ENCODE peak calls at places on chromosomes 7 and 10, in nine cellular contexts. I, W, H, L, K, E, C, D and Q are unnamed samples.

GRCh38 chr10:4780782-4781181 is 45.2 kb upstream of the AKR1E2 start:
- DNase-seq in I (peak; percentile 48), W (no peak), H (peak; percentile 47), L (no peak), K (no peak), E (no peak), C (no peak), D (no peak), Q (peak; percentile 72)

GRCh38 chr10:122352817-122353525 is 21.5 kb upstream of the PLEKHA1 start:
- DNase-seq in I (no peak), W (no peak), H (no peak), L (no peak), K (no peak), E (no peak), C (peak; percentile 73), D (no peak), Q (no peak)

GRCh38 chr7:85130702-85131101 is 56.2 kb downstream of the SEMA3D start:
- DNase-seq in I (no peak), W (no peak), H (no peak), L (no peak), K (no peak), E (no peak), C (no peak), D (no peak), Q (no peak)

GRCh38 chr7:95012001-95012400 is 104.6 kb downstream of the PPP1R9A start:
- DNase-seq in I (no peak), W (no peak), H (peak; percentile 21), L (no peak), K (no peak), E (no peak), C (no peak), D (no peak), Q (peak; percentile 74)

GRCh38 chr7:20895563-20895962 is 108.9 kb upstream of the SP8 start:
- DNase-seq in I (peak; percentile 91), W (no peak), H (no peak), L (no peak), K (no peak), E (no peak), C (no peak), D (no peak), Q (no peak)

GRCh38 chr10:95976295-95977229 is 66.8 kb upstream of the CCNJ start:
- DNase-seq in I (no peak), W (no peak), H (no peak), L (no peak), K (no peak), E (no peak), C (peak; percentile 36), D (no peak), Q (no peak)

GRCh38 chr10:44245601-44245938 is 139.3 kb downstream of the CXCL12 start:
- DNase-seq in I (no peak), W (no peak), H (peak; percentile 57), L (no peak), K (no peak), E (no peak), C (peak; percentile 90), D (no peak), Q (peak; percentile 59)

GRCh38 chr10:4190876-4191275 is 405.9 kb upstream of the KLF6 start:
- DNase-seq in I (no peak), W (no peak), H (no peak), L (no peak), K (no peak), E (no peak), C (no peak), D (no peak), Q (no peak)

GRCh38 chr7:22907805-22908204 is 85.2 kb upstream of the TOMM7 start:
- DNase-seq in I (no peak), W (no peak), H (no peak), L (no peak), K (no peak), E (no peak), C (no peak), D (no peak), Q (no peak)

DNA sequence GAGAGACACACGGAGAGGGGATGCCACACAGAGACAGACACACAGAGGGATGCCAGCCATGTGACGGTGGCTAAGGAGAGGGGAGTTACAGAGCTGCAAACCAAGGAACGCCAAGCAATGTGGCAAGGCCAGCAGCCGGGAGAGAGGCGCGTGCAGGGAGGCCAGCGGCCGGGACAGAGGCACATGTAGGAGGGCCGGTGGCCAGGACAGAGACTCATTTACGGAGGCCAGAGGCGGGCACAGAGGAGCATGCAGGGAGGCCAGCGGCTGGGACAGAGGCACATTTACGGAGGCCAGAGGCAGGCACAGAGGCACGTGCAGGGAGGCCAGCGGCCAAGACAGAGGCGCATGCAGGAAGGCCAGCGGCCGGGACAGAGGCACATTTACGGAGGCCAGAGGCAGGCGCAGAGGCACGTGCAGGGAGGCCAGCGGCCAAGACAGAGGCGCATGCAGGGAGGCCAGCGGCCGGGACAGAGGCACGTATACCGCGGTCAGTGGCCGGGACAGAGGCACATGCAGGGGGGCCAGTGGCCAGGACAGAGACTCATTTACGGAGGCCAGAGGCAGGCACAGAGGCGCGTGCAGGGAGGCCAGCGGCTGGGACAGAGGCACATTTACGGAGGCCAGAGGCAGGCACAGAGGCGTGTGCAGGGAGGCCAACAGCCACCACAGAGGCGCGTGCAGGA is 40.4 kb downstream of the INSIG1 start:
- DNase-seq in I (no peak), W (no peak), H (no peak), L (no peak), K (no peak), E (no peak), C (no peak), D (no peak), Q (no peak)
- H3K4me2 ChIP-seq in I (no peak overlapping the region), W (no peak overlapping the region), H (no peak overlapping the region), L (no peak overlapping the region), K (no peak overlapping the region), E (no peak overlapping the region), C (no peak overlapping the region), D (no peak overlapping the region), Q (no peak overlapping the region)

DNA sequence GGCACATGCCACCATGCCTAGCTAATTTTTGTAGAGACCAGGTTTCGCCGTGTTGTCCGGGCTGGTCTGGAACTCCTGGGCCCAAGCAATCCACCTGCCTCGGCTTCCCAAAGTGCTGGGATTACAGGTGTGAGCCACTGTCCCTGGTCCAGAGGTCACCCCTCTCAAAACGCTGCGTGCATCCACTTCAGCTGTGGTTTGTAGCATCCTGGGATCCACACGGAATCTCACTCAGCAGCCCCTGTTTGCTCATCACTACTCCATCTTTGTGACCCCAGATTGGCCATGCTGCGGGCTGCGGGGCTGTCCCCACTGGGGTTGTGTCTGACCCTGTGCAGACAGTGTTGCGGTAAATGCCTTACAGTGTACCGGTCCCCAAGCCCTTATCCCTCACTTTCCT is 3.5 kb downstream of the INPP5A start:
- DNase-seq in I (no peak), W (no peak), H (no peak), L (no peak), K (no peak), E (no peak), C (no peak), D (no peak), Q (no peak)
- H3K79me2 ChIP-seq in I (peaks cover 71% of the 10 kb centered on the region), W (no peaks in the 10 kb centered on the region), H (peaks cover 75% of the 10 kb centered on the region), L (peaks cover 24% of the 10 kb centered on the region), K (peaks cover 63% of the 10 kb centered on the region), E (no peaks in the 10 kb centered on the region), C (peaks cover 61% of the 10 kb centered on the region), D (peaks cover 2% of the 10 kb centered on the region), Q (peaks cover 83% of the 10 kb centered on the region)

DNA sequence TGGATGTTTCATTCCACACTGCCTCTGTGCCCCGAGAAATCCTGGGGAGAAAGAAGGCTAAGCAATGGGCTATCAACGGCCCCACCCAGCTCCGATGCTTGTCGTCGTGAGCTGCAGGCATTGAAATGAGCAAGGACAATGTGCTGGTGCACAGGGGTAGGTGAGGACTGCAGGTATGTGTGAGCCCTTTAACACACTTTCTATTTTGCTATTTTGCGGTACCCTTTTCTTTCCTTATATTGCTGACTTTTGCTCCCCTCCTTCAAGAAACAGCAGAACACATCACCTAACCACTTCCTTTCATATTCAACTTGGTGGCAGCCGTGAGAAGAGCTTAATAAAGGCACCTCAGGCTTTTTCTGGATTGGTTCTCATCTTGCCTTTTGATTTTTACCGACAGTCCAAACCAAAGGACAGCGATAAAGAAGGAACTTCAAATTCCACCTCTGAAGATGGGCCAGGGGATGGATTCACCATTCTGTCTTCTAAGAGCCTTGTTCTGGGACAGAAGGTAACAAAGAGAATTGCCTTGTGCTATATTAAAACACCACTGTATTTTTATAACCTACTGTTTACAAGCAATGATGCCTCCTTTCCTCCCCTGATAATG is 39.2 kb downstream of the AIFM2 start:
- DNase-seq in I (no peak), W (no peak), H (no peak), L (no peak), K (no peak), E (no peak), C (no peak), D (no peak), Q (no peak)
- H3K4me2 ChIP-seq in I (no peak overlapping the region), W (no peak overlapping the region), H (no peak overlapping the region), L (no peak overlapping the region), K (no peak overlapping the region), E (no peak overlapping the region), C (no peak overlapping the region), D (no peak overlapping the region), Q (no peak overlapping the region)

GRCh38 chr7:117018713-117019112 is 65.4 kb downstream of the ST7 start:
- DNase-seq in I (no peak), W (no peak), H (no peak), L (no peak), K (no peak), E (no peak), C (no peak), D (no peak), Q (no peak)
- H3K79me2 ChIP-seq in I (peaks cover 50% of the 10 kb centered on the region), W (no peaks in the 10 kb centered on the region), H (peaks cover 78% of the 10 kb centered on the region), L (no peaks in the 10 kb centered on the region), K (no peaks in the 10 kb centered on the region), E (no peaks in the 10 kb centered on the region), C (no peaks in the 10 kb centered on the region), D (no peaks in the 10 kb centered on the region), Q (peaks cover 47% of the 10 kb centered on the region)

GRCh38 chr7:130957722-130958360 is 223.8 kb upstream of the KLF14 start:
- DNase-seq in I (no peak), W (no peak), H (no peak), L (no peak), K (no peak), E (no peak), C (no peak), D (no peak), Q (no peak)

GRCh38 chr7:130961128-130961601 is 227.2 kb upstream of the KLF14 start:
- DNase-seq in I (peak; percentile 96), W (no peak), H (peak; percentile 85), L (no peak), K (no peak), E (peak; percentile 75), C (no peak), D (no peak), Q (peak; percentile 93)

GRCh38 chr7:130960208-130960988 is 226.4 kb upstream of the KLF14 start:
- DNase-seq in I (peak; percentile 94), W (no peak), H (peak; percentile 100), L (no peak), K (no peak), E (peak; percentile 87), C (no peak), D (no peak), Q (peak; percentile 99)

GRCh38 chr7:130958846-130959245 is 224.8 kb upstream of the KLF14 start:
- DNase-seq in I (no peak), W (no peak), H (no peak), L (no peak), K (no peak), E (no peak), C (no peak), D (no peak), Q (no peak)

GRCh38 chr7:130959743-130960207 is 225.8 kb upstream of the KLF14 start:
- DNase-seq in I (peak; percentile 71), W (no peak), H (peak; percentile 91), L (no peak), K (peak; percentile 70), E (peak; percentile 66), C (peak; percentile 14), D (no peak), Q (peak; percentile 82)
- H3K4me2 ChIP-seq in I (peak overlapping the region; percentile 76), W (no peak overlapping the region), H (peak overlapping the region; percentile 99), L (no peak overlapping the region), K (no peak overlapping the region), E (peak overlapping the region; percentile 84), C (no peak overlapping the region), D (no peak overlapping the region), Q (peak overlapping the region; percentile 81)